ENCODE peak calls at places on chromosome 12, in six cellular contexts. One of them, this sample, is unnamed.

GRCh38 chr12:57089259-57090245 is 638 bp downstream of the NAB2 start:
- DNase-seq in CD8-positive, alpha-beta memory T cell: peak
- DNase-seq in psoas muscle: peak
- DNase-seq in Peyer's patch: peak
- DNase-seq in GM23338: peak
- DNase-seq in upper lobe of right lung: peak
- DNase-seq in this sample: peak

GRCh38 chr12:89236748-89237428 is 115.4 kb downstream of the DUSP6 start:
- DNase-seq in CD8-positive, alpha-beta memory T cell: no peak
- DNase-seq in psoas muscle: no peak
- DNase-seq in Peyer's patch: no peak
- DNase-seq in GM23338: no peak
- DNase-seq in upper lobe of right lung: no peak
- DNase-seq in this sample: no peak

GRCh38 chr12:53103860-53104305 is 597 bp downstream of the SOAT2 start:
- DNase-seq in CD8-positive, alpha-beta memory T cell: no peak
- DNase-seq in psoas muscle: no peak
- DNase-seq in Peyer's patch: no peak
- DNase-seq in GM23338: no peak
- DNase-seq in upper lobe of right lung: no peak
- DNase-seq in this sample: no peak

GRCh38 chr12:57086951-57087688 is 1.8 kb upstream of the NAB2 start:
- DNase-seq in CD8-positive, alpha-beta memory T cell: peak
- DNase-seq in psoas muscle: peak
- DNase-seq in Peyer's patch: peak
- DNase-seq in GM23338: peak
- DNase-seq in upper lobe of right lung: peak
- DNase-seq in this sample: peak

GRCh38 chr12:1176191-1176590 is 185.2 kb downstream of the ERC1 start:
- DNase-seq in CD8-positive, alpha-beta memory T cell: no peak
- DNase-seq in psoas muscle: no peak
- DNase-seq in Peyer's patch: no peak
- DNase-seq in GM23338: no peak
- DNase-seq in upper lobe of right lung: no peak
- DNase-seq in this sample: no peak

GRCh38 chr12:51661836-51662235 is 70.8 kb downstream of the SCN8A start:
- DNase-seq in CD8-positive, alpha-beta memory T cell: no peak
- DNase-seq in psoas muscle: no peak
- DNase-seq in Peyer's patch: no peak
- DNase-seq in GM23338: peak
- DNase-seq in upper lobe of right lung: no peak
- DNase-seq in this sample: no peak

GRCh38 chr12:110284597-110284996 is 3.5 kb downstream of the ATP2A2 start:
- DNase-seq in CD8-positive, alpha-beta memory T cell: no peak
- DNase-seq in psoas muscle: no peak
- DNase-seq in Peyer's patch: no peak
- DNase-seq in GM23338: no peak
- DNase-seq in upper lobe of right lung: no peak
- DNase-seq in this sample: no peak

GRCh38 chr12:65826513-65827171 is 2.4 kb downstream of the HMGA2 start:
- DNase-seq in CD8-positive, alpha-beta memory T cell: no peak
- DNase-seq in psoas muscle: no peak
- DNase-seq in Peyer's patch: no peak
- DNase-seq in GM23338: peak
- DNase-seq in upper lobe of right lung: no peak
- DNase-seq in this sample: no peak

GRCh38 chr12:40152783-40153383 is 47.0 kb upstream of the SLC2A13 start:
- DNase-seq in CD8-positive, alpha-beta memory T cell: peak
- DNase-seq in psoas muscle: peak
- DNase-seq in Peyer's patch: no peak
- DNase-seq in GM23338: peak
- DNase-seq in upper lobe of right lung: no peak
- DNase-seq in this sample: peak

GRCh38 chr12:94146166-94146565 is 2.2 kb upstream of the PLXNC1 start:
- DNase-seq in CD8-positive, alpha-beta memory T cell: no peak
- DNase-seq in psoas muscle: no peak
- DNase-seq in Peyer's patch: no peak
- DNase-seq in GM23338: no peak
- DNase-seq in upper lobe of right lung: no peak
- DNase-seq in this sample: no peak

GRCh38 chr12:31745242-31745641 is 16.4 kb upstream of the AMN1 start:
- DNase-seq in CD8-positive, alpha-beta memory T cell: no peak
- DNase-seq in psoas muscle: no peak
- DNase-seq in Peyer's patch: no peak
- DNase-seq in GM23338: no peak
- DNase-seq in upper lobe of right lung: no peak
- DNase-seq in this sample: no peak

GRCh38 chr12:123743002-123743401 is 19.1 kb upstream of the DNAH10 start:
- DNase-seq in CD8-positive, alpha-beta memory T cell: no peak
- DNase-seq in psoas muscle: peak
- DNase-seq in Peyer's patch: no peak
- DNase-seq in GM23338: no peak
- DNase-seq in upper lobe of right lung: no peak
- DNase-seq in this sample: no peak

GRCh38 chr12:116880817-116881324 is 370 bp downstream of the HRK start:
- DNase-seq in CD8-positive, alpha-beta memory T cell: no peak
- DNase-seq in psoas muscle: peak
- DNase-seq in Peyer's patch: no peak
- DNase-seq in GM23338: peak
- DNase-seq in upper lobe of right lung: peak
- DNase-seq in this sample: no peak

GRCh38 chr12:13102481-13103195 is 829 bp downstream of the GSG1 start:
- DNase-seq in CD8-positive, alpha-beta memory T cell: no peak
- DNase-seq in psoas muscle: no peak
- DNase-seq in Peyer's patch: no peak
- DNase-seq in GM23338: no peak
- DNase-seq in upper lobe of right lung: no peak
- DNase-seq in this sample: no peak

GRCh38 chr12:92784795-92785562 is 82.2 kb downstream of the PLEKHG7 start:
- DNase-seq in CD8-positive, alpha-beta memory T cell: no peak
- DNase-seq in psoas muscle: no peak
- DNase-seq in Peyer's patch: no peak
- DNase-seq in GM23338: peak
- DNase-seq in upper lobe of right lung: no peak
- DNase-seq in this sample: no peak

GRCh38 chr12:4809449-4810218 is 89.4 kb downstream of the GALNT8 start:
- DNase-seq in CD8-positive, alpha-beta memory T cell: no peak
- DNase-seq in psoas muscle: no peak
- DNase-seq in Peyer's patch: no peak
- DNase-seq in GM23338: peak
- DNase-seq in upper lobe of right lung: no peak
- DNase-seq in this sample: no peak

GRCh38 chr12:27711312-27711682 is 665 bp downstream of the MRPS35 start:
- DNase-seq in CD8-positive, alpha-beta memory T cell: no peak
- DNase-seq in psoas muscle: no peak
- DNase-seq in Peyer's patch: no peak
- DNase-seq in GM23338: peak
- DNase-seq in upper lobe of right lung: no peak
- DNase-seq in this sample: no peak

GRCh38 chr12:58310368-58310767 is 369.0 kb downstream of the ATP23 start:
- DNase-seq in CD8-positive, alpha-beta memory T cell: no peak
- DNase-seq in psoas muscle: no peak
- DNase-seq in Peyer's patch: no peak
- DNase-seq in GM23338: no peak
- DNase-seq in upper lobe of right lung: no peak
- DNase-seq in this sample: no peak

GRCh38 chr12:100574262-100575074 is 984 bp downstream of the GAS2L3 start:
- DNase-seq in CD8-positive, alpha-beta memory T cell: no peak
- DNase-seq in psoas muscle: no peak
- DNase-seq in Peyer's patch: no peak
- DNase-seq in GM23338: peak
- DNase-seq in upper lobe of right lung: no peak
- DNase-seq in this sample: no peak

GRCh38 chr12:93520454-93520853 is 52.0 kb upstream of the SOCS2 start:
- DNase-seq in CD8-positive, alpha-beta memory T cell: no peak
- DNase-seq in psoas muscle: no peak
- DNase-seq in Peyer's patch: no peak
- DNase-seq in GM23338: no peak
- DNase-seq in upper lobe of right lung: no peak
- DNase-seq in this sample: no peak

GRCh38 chr12:111186347-111186746 is 182.5 kb downstream of the PHETA1 start:
- DNase-seq in CD8-positive, alpha-beta memory T cell: no peak
- DNase-seq in psoas muscle: no peak
- DNase-seq in Peyer's patch: no peak
- DNase-seq in GM23338: no peak
- DNase-seq in upper lobe of right lung: no peak
- DNase-seq in this sample: no peak

GRCh38 chr12:106089935-106090334 is 48.8 kb downstream of the NUAK1 start:
- DNase-seq in CD8-positive, alpha-beta memory T cell: no peak
- DNase-seq in psoas muscle: peak
- DNase-seq in Peyer's patch: no peak
- DNase-seq in GM23338: no peak
- DNase-seq in upper lobe of right lung: no peak
- DNase-seq in this sample: no peak

GRCh38 chr12:72699362-72699761 is 427.2 kb downstream of the TRHDE start:
- DNase-seq in CD8-positive, alpha-beta memory T cell: no peak
- DNase-seq in psoas muscle: no peak
- DNase-seq in Peyer's patch: no peak
- DNase-seq in GM23338: no peak
- DNase-seq in upper lobe of right lung: no peak
- DNase-seq in this sample: no peak

DNA sequence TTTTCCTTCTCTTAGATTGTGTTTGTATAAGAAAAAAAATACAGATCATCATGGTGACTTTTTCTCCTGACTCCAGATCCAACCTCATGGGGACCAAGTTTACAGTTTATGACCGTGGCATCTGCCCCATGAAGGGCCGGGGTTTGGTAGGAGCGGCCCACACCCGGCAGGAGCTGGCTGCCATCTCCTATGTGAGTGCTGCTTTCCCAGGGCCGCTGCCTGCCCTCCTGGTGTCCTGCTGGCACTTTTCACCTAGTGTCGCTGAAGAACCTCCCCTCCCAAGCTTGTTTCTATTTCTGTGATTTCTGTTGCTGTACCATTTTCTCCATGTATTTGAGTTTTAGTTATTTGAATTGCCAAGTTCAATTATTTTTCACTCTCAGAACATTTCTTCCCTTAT is 24.8 kb upstream of the TEAD4 start:
- DNase-seq in CD8-positive, alpha-beta memory T cell: no peak
- DNase-seq in psoas muscle: no peak
- DNase-seq in Peyer's patch: no peak
- DNase-seq in GM23338: no peak
- DNase-seq in upper lobe of right lung: no peak
- DNase-seq in this sample: no peak
- H3K27ac ChIP-seq in CD8-positive, alpha-beta memory T cell: no peak
- H3K27ac ChIP-seq in psoas muscle: no peak
- H3K27ac ChIP-seq in Peyer's patch: no peak
- H3K27ac ChIP-seq in GM23338: no peak
- H3K27ac ChIP-seq in upper lobe of right lung: no peak
- H3K27ac ChIP-seq in this sample: no peak

GRCh38 chr12:107656302-107656701 is 29.3 kb upstream of the PWP1 start:
- DNase-seq in CD8-positive, alpha-beta memory T cell: no peak
- DNase-seq in psoas muscle: no peak
- DNase-seq in Peyer's patch: no peak
- DNase-seq in GM23338: no peak
- DNase-seq in upper lobe of right lung: no peak
- DNase-seq in this sample: no peak
- H3K27ac ChIP-seq in CD8-positive, alpha-beta memory T cell: no peak
- H3K27ac ChIP-seq in psoas muscle: no peak
- H3K27ac ChIP-seq in Peyer's patch: no peak
- H3K27ac ChIP-seq in GM23338: no peak
- H3K27ac ChIP-seq in upper lobe of right lung: no peak
- H3K27ac ChIP-seq in this sample: no peak

GRCh38 chr12:69386921-69387320 is 27.4 kb downstream of the YEATS4 start:
- DNase-seq in CD8-positive, alpha-beta memory T cell: no peak
- DNase-seq in psoas muscle: no peak
- DNase-seq in Peyer's patch: no peak
- DNase-seq in GM23338: no peak
- DNase-seq in upper lobe of right lung: no peak
- DNase-seq in this sample: no peak

GRCh38 chr12:69392146-69392928 is 32.8 kb downstream of the YEATS4 start:
- DNase-seq in CD8-positive, alpha-beta memory T cell: no peak
- DNase-seq in psoas muscle: no peak
- DNase-seq in Peyer's patch: no peak
- DNase-seq in GM23338: no peak
- DNase-seq in upper lobe of right lung: no peak
- DNase-seq in this sample: no peak

GRCh38 chr12:69388371-69388770 is 28.8 kb downstream of the YEATS4 start:
- DNase-seq in CD8-positive, alpha-beta memory T cell: no peak
- DNase-seq in psoas muscle: no peak
- DNase-seq in Peyer's patch: no peak
- DNase-seq in GM23338: no peak
- DNase-seq in upper lobe of right lung: no peak
- DNase-seq in this sample: no peak

GRCh38 chr12:69385038-69385437 is 25.5 kb downstream of the YEATS4 start:
- DNase-seq in CD8-positive, alpha-beta memory T cell: no peak
- DNase-seq in psoas muscle: no peak
- DNase-seq in Peyer's patch: no peak
- DNase-seq in GM23338: no peak
- DNase-seq in upper lobe of right lung: no peak
- DNase-seq in this sample: no peak

DNA sequence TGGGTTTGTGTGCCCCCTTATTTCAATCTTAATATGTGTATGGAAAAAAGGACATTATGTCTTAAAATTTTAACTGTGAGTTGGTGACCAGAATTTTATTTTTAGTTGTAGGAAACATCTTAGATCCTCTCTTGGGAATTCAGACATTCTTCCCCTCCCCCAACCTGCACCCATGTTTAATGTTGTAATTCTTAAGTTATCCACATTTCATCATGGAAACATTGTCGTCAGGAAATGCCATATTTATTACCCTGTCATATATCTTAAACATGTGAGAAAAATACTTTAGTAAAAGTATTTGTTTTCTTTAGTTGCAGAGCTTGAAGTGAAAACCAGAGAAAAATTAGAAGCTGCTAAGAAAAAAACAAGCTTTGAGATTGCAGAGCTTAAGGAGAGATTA is 30.3 kb downstream of the YEATS4 start:
- DNase-seq in CD8-positive, alpha-beta memory T cell: no peak
- DNase-seq in psoas muscle: no peak
- DNase-seq in Peyer's patch: no peak
- DNase-seq in GM23338: no peak
- DNase-seq in upper lobe of right lung: no peak
- DNase-seq in this sample: no peak
- H3K27ac ChIP-seq in CD8-positive, alpha-beta memory T cell: no peak
- H3K27ac ChIP-seq in psoas muscle: no peak
- H3K27ac ChIP-seq in Peyer's patch: no peak
- H3K27ac ChIP-seq in GM23338: no peak
- H3K27ac ChIP-seq in upper lobe of right lung: no peak
- H3K27ac ChIP-seq in this sample: no peak

DNA sequence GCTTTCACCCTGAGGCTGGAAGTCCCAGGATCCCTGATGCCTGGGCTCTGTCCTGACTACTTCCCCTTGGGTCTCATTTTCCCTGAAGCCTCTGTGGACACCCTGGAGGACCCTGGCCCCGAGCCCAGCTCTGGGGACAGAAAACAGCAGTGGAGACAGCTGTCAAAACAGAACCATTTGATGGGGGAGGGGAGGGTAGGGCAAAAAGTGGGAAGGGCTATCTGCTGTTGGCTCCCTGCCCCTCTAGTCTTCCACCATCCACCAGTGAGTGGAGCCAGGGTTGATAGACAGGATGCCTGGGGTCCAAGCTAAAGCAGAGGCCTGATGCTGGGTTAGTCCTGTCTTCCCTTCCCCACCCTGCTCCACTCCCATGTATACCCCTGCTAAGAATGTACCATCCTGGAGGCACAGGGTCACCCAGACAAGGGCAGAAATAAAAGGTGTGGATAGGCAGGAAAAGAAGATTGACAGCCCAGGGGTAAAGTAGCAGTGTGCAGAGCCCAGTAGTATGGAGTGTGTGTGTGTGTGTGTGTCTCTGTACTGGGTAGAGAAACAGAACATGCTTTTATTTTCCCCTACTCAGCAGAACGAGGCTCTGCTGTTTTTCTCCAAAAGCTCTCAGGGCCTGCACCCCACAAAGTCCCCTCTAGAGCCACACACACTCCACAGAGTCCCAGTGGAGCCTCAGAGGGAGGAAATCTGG is 9.8 kb downstream of the ZNF385A start:
- DNase-seq in CD8-positive, alpha-beta memory T cell: no peak
- DNase-seq in psoas muscle: peak
- DNase-seq in Peyer's patch: no peak
- DNase-seq in GM23338: no peak
- DNase-seq in upper lobe of right lung: no peak
- DNase-seq in this sample: no peak
- H3K27ac ChIP-seq in CD8-positive, alpha-beta memory T cell: no peak
- H3K27ac ChIP-seq in psoas muscle: peak
- H3K27ac ChIP-seq in Peyer's patch: peak
- H3K27ac ChIP-seq in GM23338: no peak
- H3K27ac ChIP-seq in upper lobe of right lung: no peak
- H3K27ac ChIP-seq in this sample: peak

This sample was measured in tibial nerve.